ENCODE peak calls at places on chromosomes 6 and 20, in eight cellular contexts. One of them, this sample, is unnamed.

GRCh38 chr6:132122871-132123270 is 171.7 kb upstream of the CCN2 start:
- DNase-seq in transverse colon: no peak
- DNase-seq in A673: peak; percentile 50
- DNase-seq in PC-3: no peak
- DNase-seq in neuronal stem cell: no peak
- DNase-seq in SJSA1: peak; percentile 89
- DNase-seq in upper lobe of right lung: no peak
- DNase-seq in cardiac muscle cell: peak; percentile 30
- DNase-seq in this sample: no peak

GRCh38 chr20:50014570-50015562 is 32.1 kb downstream of the SNAI1 start:
- DNase-seq in cardiac muscle cell: no peak
- DNase-seq in SJSA1: peak; percentile 93
- DNase-seq in PC-3: no peak
- DNase-seq in upper lobe of right lung: no peak
- DNase-seq in transverse colon: no peak
- DNase-seq in A673: no peak
- DNase-seq in neuronal stem cell: no peak
- DNase-seq in this sample: no peak

GRCh38 chr6:80742481-80742880 is 636.0 kb downstream of the BCKDHB start:
- DNase-seq in upper lobe of right lung: no peak
- DNase-seq in neuronal stem cell: no peak
- DNase-seq in transverse colon: no peak
- DNase-seq in cardiac muscle cell: peak; percentile 64
- DNase-seq in PC-3: peak; percentile 45
- DNase-seq in SJSA1: no peak
- DNase-seq in A673: peak; percentile 85
- DNase-seq in this sample: no peak

GRCh38 chr6:142377112-142377848 is 75.5 kb downstream of the ADGRG6 start:
- DNase-seq in SJSA1: no peak
- DNase-seq in cardiac muscle cell: peak; percentile 65
- DNase-seq in A673: peak; percentile 65
- DNase-seq in upper lobe of right lung: no peak
- DNase-seq in PC-3: peak; percentile 55
- DNase-seq in neuronal stem cell: no peak
- DNase-seq in transverse colon: no peak
- DNase-seq in this sample: no peak

GRCh38 chr6:143621876-143622605 is 55.7 kb upstream of the PHACTR2 start:
- DNase-seq in neuronal stem cell: no peak
- DNase-seq in PC-3: no peak
- DNase-seq in SJSA1: peak; percentile 67
- DNase-seq in A673: no peak
- DNase-seq in cardiac muscle cell: peak; percentile 45
- DNase-seq in upper lobe of right lung: no peak
- DNase-seq in transverse colon: no peak
- DNase-seq in this sample: no peak

GRCh38 chr6:26555505-26556262 is 17.5 kb downstream of the HMGN4 start:
- DNase-seq in PC-3: no peak
- DNase-seq in A673: peak; percentile 67
- DNase-seq in neuronal stem cell: no peak
- DNase-seq in SJSA1: no peak
- DNase-seq in upper lobe of right lung: no peak
- DNase-seq in cardiac muscle cell: peak; percentile 48
- DNase-seq in transverse colon: no peak
- DNase-seq in this sample: no peak

GRCh38 chr20:58659841-58660240 is 8.8 kb downstream of the STX16 start:
- DNase-seq in neuronal stem cell: no peak
- DNase-seq in upper lobe of right lung: no peak
- DNase-seq in A673: no peak
- DNase-seq in cardiac muscle cell: no peak
- DNase-seq in transverse colon: no peak
- DNase-seq in PC-3: peak; percentile 46
- DNase-seq in SJSA1: no peak
- DNase-seq in this sample: no peak

GRCh38 chr6:13080462-13081188 is 247.7 kb downstream of the TBC1D7 start:
- DNase-seq in A673: no peak
- DNase-seq in transverse colon: no peak
- DNase-seq in PC-3: no peak
- DNase-seq in cardiac muscle cell: no peak
- DNase-seq in SJSA1: no peak
- DNase-seq in upper lobe of right lung: no peak
- DNase-seq in neuronal stem cell: no peak
- DNase-seq in this sample: no peak

GRCh38 chr6:63066053-63066704 is 145.1 kb upstream of the FKBP1C start:
- DNase-seq in neuronal stem cell: no peak
- DNase-seq in SJSA1: no peak
- DNase-seq in PC-3: peak; percentile 6
- DNase-seq in upper lobe of right lung: no peak
- DNase-seq in transverse colon: no peak
- DNase-seq in cardiac muscle cell: no peak
- DNase-seq in A673: peak; percentile 17
- DNase-seq in this sample: no peak

GRCh38 chr6:158653577-158654354 is 3.9 kb downstream of the SYTL3 start:
- DNase-seq in SJSA1: peak; percentile 94
- DNase-seq in PC-3: no peak
- DNase-seq in A673: no peak
- DNase-seq in upper lobe of right lung: peak; percentile 69
- DNase-seq in cardiac muscle cell: peak; percentile 73
- DNase-seq in neuronal stem cell: no peak
- DNase-seq in transverse colon: peak; percentile 74
- DNase-seq in this sample: peak; percentile 52

GRCh38 chr6:89602136-89602535 is 36.4 kb downstream of the LYRM2 start:
- DNase-seq in PC-3: no peak
- DNase-seq in neuronal stem cell: no peak
- DNase-seq in transverse colon: no peak
- DNase-seq in upper lobe of right lung: no peak
- DNase-seq in SJSA1: no peak
- DNase-seq in cardiac muscle cell: no peak
- DNase-seq in A673: no peak
- DNase-seq in this sample: no peak

GRCh38 chr6:39806277-39806676 is 14.1 kb downstream of the DAAM2 start:
- DNase-seq in upper lobe of right lung: no peak
- DNase-seq in A673: no peak
- DNase-seq in transverse colon: no peak
- DNase-seq in neuronal stem cell: no peak
- DNase-seq in PC-3: no peak
- DNase-seq in cardiac muscle cell: peak; percentile 72
- DNase-seq in SJSA1: no peak
- DNase-seq in this sample: no peak

GRCh38 chr6:44470106-44470446 is 82.6 kb downstream of the CDC5L start:
- DNase-seq in PC-3: no peak
- DNase-seq in upper lobe of right lung: no peak
- DNase-seq in transverse colon: no peak
- DNase-seq in neuronal stem cell: no peak
- DNase-seq in A673: no peak
- DNase-seq in cardiac muscle cell: no peak
- DNase-seq in SJSA1: no peak
- DNase-seq in this sample: no peak

GRCh38 chr6:44217332-44218143 is 812 bp downstream of the MYMX start:
- DNase-seq in cardiac muscle cell: peak; percentile 20
- DNase-seq in transverse colon: peak; percentile 42
- DNase-seq in PC-3: no peak
- DNase-seq in SJSA1: no peak
- DNase-seq in neuronal stem cell: no peak
- DNase-seq in upper lobe of right lung: peak; percentile 75
- DNase-seq in A673: no peak
- DNase-seq in this sample: no peak

GRCh38 chr6:38058022-38058421 is 238.5 kb downstream of the ZFAND3 start:
- DNase-seq in A673: peak; percentile 25
- DNase-seq in upper lobe of right lung: no peak
- DNase-seq in neuronal stem cell: no peak
- DNase-seq in PC-3: peak; percentile 58
- DNase-seq in SJSA1: no peak
- DNase-seq in transverse colon: no peak
- DNase-seq in cardiac muscle cell: no peak
- DNase-seq in this sample: peak; percentile 38

GRCh38 chr20:62762376-62762775 is 33.9 kb upstream of the MRGBP start:
- DNase-seq in transverse colon: no peak
- DNase-seq in SJSA1: no peak
- DNase-seq in cardiac muscle cell: no peak
- DNase-seq in neuronal stem cell: no peak
- DNase-seq in A673: no peak
- DNase-seq in PC-3: no peak
- DNase-seq in upper lobe of right lung: no peak
- DNase-seq in this sample: no peak

DNA sequence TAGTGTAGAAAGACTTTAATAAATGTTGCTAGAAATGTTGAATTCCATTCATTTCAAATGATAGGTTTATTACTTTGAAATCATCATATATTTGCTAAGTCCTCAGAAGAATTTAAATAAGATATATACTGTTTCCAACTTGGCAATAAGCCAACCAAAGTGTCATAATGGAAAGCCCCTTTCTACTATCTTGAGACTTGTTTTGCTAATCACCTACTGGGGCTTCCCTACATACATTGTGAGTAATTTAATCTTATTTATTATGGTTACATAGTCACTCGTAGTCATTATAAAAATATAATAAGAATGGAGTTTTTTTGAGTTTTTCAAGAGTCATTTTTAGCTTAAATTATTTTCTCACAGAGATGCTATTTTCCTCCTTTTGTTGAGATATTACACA is 20.7 kb downstream of the COL19A1 start:
- DNase-seq in cardiac muscle cell: no peak
- DNase-seq in SJSA1: no peak
- DNase-seq in transverse colon: no peak
- DNase-seq in A673: peak; percentile 21
- DNase-seq in upper lobe of right lung: no peak
- DNase-seq in PC-3: no peak
- DNase-seq in neuronal stem cell: no peak
- DNase-seq in this sample: peak; percentile 43
- H3K27me3 ChIP-seq in cardiac muscle cell: no peaks in the 10 kb centered on the region
- H3K27me3 ChIP-seq in SJSA1: no peaks in the 10 kb centered on the region
- H3K27me3 ChIP-seq in transverse colon: no peaks in the 10 kb centered on the region
- H3K27me3 ChIP-seq in A673: no peaks in the 10 kb centered on the region
- H3K27me3 ChIP-seq in upper lobe of right lung: no peaks in the 10 kb centered on the region
- H3K27me3 ChIP-seq in PC-3: no peaks in the 10 kb centered on the region
- H3K27me3 ChIP-seq in neuronal stem cell: no peaks in the 10 kb centered on the region
- H3K27me3 ChIP-seq in this sample: no peaks in the 10 kb centered on the region

GRCh38 chr20:3082955-3083952 is 1.3 kb downstream of the AVP start:
- DNase-seq in cardiac muscle cell: no peak
- DNase-seq in PC-3: no peak
- DNase-seq in neuronal stem cell: no peak
- DNase-seq in A673: no peak
- DNase-seq in SJSA1: no peak
- DNase-seq in upper lobe of right lung: no peak
- DNase-seq in transverse colon: no peak
- DNase-seq in this sample: no peak
- H3K27me3 ChIP-seq in cardiac muscle cell: peaks cover 67% of the 10 kb centered on the region
- H3K27me3 ChIP-seq in PC-3: peaks cover 20% of the 10 kb centered on the region
- H3K27me3 ChIP-seq in neuronal stem cell: peaks cover 62% of the 10 kb centered on the region
- H3K27me3 ChIP-seq in A673: peaks cover 45% of the 10 kb centered on the region
- H3K27me3 ChIP-seq in SJSA1: peaks cover 40% of the 10 kb centered on the region
- H3K27me3 ChIP-seq in upper lobe of right lung: peaks cover 31% of the 10 kb centered on the region
- H3K27me3 ChIP-seq in transverse colon: peaks cover 69% of the 10 kb centered on the region
- H3K27me3 ChIP-seq in this sample: peaks cover 4% of the 10 kb centered on the region

GRCh38 chr20:36366623-36367369 is 60.7 kb downstream of the DLGAP4 start:
- DNase-seq in cardiac muscle cell: no peak
- DNase-seq in transverse colon: no peak
- DNase-seq in PC-3: no peak
- DNase-seq in A673: no peak
- DNase-seq in upper lobe of right lung: no peak
- DNase-seq in neuronal stem cell: no peak
- DNase-seq in SJSA1: no peak
- DNase-seq in this sample: no peak

GRCh38 chr20:36368869-36369268 is 62.7 kb downstream of the DLGAP4 start:
- DNase-seq in cardiac muscle cell: no peak
- DNase-seq in A673: no peak
- DNase-seq in SJSA1: no peak
- DNase-seq in neuronal stem cell: no peak
- DNase-seq in upper lobe of right lung: no peak
- DNase-seq in transverse colon: no peak
- DNase-seq in PC-3: no peak
- DNase-seq in this sample: no peak

GRCh38 chr20:36368400-36368799 is 62.3 kb downstream of the DLGAP4 start:
- DNase-seq in SJSA1: no peak
- DNase-seq in cardiac muscle cell: no peak
- DNase-seq in transverse colon: no peak
- DNase-seq in PC-3: no peak
- DNase-seq in upper lobe of right lung: no peak
- DNase-seq in A673: no peak
- DNase-seq in neuronal stem cell: no peak
- DNase-seq in this sample: no peak

GRCh38 chr20:36367370-36367745 is 61.2 kb downstream of the DLGAP4 start:
- DNase-seq in cardiac muscle cell: no peak
- DNase-seq in neuronal stem cell: no peak
- DNase-seq in SJSA1: no peak
- DNase-seq in PC-3: no peak
- DNase-seq in upper lobe of right lung: no peak
- DNase-seq in transverse colon: no peak
- DNase-seq in A673: no peak
- DNase-seq in this sample: no peak

DNA sequence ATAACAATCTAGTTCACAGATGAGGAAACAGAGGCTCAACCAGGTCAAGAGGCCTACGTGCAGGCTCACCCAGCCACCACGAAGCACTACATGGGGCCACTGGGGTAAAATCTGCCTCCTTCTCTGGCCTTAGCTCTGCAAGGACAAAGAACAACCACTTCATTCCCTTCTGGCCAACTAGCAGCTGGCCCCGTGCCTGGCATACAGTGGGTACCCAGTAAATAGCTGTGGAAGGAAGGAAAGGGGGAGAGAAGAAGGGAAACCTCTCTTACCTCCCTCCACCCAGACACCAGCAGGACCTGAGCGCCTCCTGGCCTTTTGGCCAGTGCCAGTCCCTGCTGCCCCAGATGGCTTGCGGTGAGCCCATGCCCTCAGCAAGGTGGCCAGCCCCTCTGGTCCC is 61.8 kb downstream of the DLGAP4 start:
- DNase-seq in neuronal stem cell: no peak
- DNase-seq in transverse colon: no peak
- DNase-seq in upper lobe of right lung: no peak
- DNase-seq in SJSA1: no peak
- DNase-seq in PC-3: no peak
- DNase-seq in cardiac muscle cell: no peak
- DNase-seq in A673: no peak
- DNase-seq in this sample: no peak
- H3K27me3 ChIP-seq in neuronal stem cell: peaks cover 37% of the 10 kb centered on the region
- H3K27me3 ChIP-seq in transverse colon: peaks cover 4% of the 10 kb centered on the region
- H3K27me3 ChIP-seq in upper lobe of right lung: no peaks in the 10 kb centered on the region
- H3K27me3 ChIP-seq in SJSA1: peaks cover 54% of the 10 kb centered on the region
- H3K27me3 ChIP-seq in PC-3: peaks cover 37% of the 10 kb centered on the region
- H3K27me3 ChIP-seq in cardiac muscle cell: no peaks in the 10 kb centered on the region
- H3K27me3 ChIP-seq in A673: no peaks in the 10 kb centered on the region
- H3K27me3 ChIP-seq in this sample: peaks cover 2% of the 10 kb centered on the region

DNA sequence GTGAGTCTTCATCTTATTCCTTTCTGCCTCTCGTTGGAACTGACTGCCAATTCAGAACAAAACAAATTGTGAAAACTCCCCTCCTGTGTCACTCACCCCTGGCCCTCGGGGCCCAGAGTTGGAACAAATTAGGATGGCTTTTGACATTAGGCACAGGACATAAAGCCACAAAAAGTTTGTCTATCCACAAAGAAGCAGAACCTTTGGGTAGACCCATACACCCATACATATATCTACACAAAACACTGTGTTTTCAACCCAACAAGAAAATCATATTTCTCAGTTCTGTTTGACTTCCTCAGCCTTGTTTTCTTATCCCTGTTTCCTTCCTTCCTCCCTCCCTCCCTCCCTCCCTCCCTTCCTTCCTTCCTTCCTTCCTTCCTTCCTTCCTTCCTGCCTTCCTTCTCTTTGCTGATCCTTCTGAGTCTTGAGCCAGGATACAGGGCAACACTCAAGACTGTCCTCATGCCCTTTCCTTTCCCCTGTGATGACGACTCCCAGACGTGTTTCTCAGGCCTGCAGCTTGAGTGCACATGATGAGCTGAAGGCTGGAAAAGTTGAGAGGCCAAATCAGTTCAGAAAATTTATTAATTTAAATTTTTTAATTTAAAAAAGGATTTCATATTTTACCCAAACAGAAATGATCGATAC is 41.7 kb upstream of the NKX2-2 start:
- DNase-seq in SJSA1: no peak
- DNase-seq in PC-3: no peak
- DNase-seq in cardiac muscle cell: no peak
- DNase-seq in neuronal stem cell: no peak
- DNase-seq in A673: peak; percentile 78
- DNase-seq in upper lobe of right lung: no peak
- DNase-seq in transverse colon: no peak
- DNase-seq in this sample: no peak
- H3K27me3 ChIP-seq in SJSA1: no peaks in the 10 kb centered on the region
- H3K27me3 ChIP-seq in PC-3: peaks cover 77% of the 10 kb centered on the region
- H3K27me3 ChIP-seq in cardiac muscle cell: peaks cover 8% of the 10 kb centered on the region
- H3K27me3 ChIP-seq in neuronal stem cell: peaks cover 2% of the 10 kb centered on the region
- H3K27me3 ChIP-seq in A673: no peaks in the 10 kb centered on the region
- H3K27me3 ChIP-seq in upper lobe of right lung: peaks cover 5% of the 10 kb centered on the region
- H3K27me3 ChIP-seq in transverse colon: peaks cover 15% of the 10 kb centered on the region
- H3K27me3 ChIP-seq in this sample: no peaks in the 10 kb centered on the region

This sample was measured in GM06990.